ENCODE peak calls at places on chromosomes 3 and 15, in five cellular contexts. One of them, this sample, is unnamed.

GRCh38 chr15:94792166-94792565 is 560.8 kb downstream of the MCTP2 start:
- DNase-seq in ovary: no peak
- DNase-seq in tibial nerve: no peak
- DNase-seq in PC-9: no peak
- DNase-seq in pancreas: no peak
- DNase-seq in this sample: no peak

GRCh38 chr3:107992976-107993684 is 97.7 kb downstream of the CD47 start:
- DNase-seq in ovary: no peak
- DNase-seq in tibial nerve: no peak
- DNase-seq in PC-9: peak; percentile 94
- DNase-seq in pancreas: no peak
- DNase-seq in this sample: no peak

GRCh38 chr15:41568350-41569017 is 9.5 kb downstream of the TYRO3 start:
- DNase-seq in ovary: peak; percentile 94
- DNase-seq in tibial nerve: no peak
- DNase-seq in PC-9: no peak
- DNase-seq in pancreas: no peak
- DNase-seq in this sample: peak; percentile 87

GRCh38 chr15:55823191-55823670 is 80.3 kb upstream of the PRTG start:
- DNase-seq in ovary: no peak
- DNase-seq in tibial nerve: no peak
- DNase-seq in PC-9: no peak
- DNase-seq in pancreas: no peak
- DNase-seq in this sample: no peak

GRCh38 chr3:42683875-42684593 is 1.3 kb upstream of the KLHL40 start:
- DNase-seq in ovary: peak; percentile 31
- DNase-seq in tibial nerve: peak; percentile 45
- DNase-seq in PC-9: peak; percentile 88
- DNase-seq in pancreas: peak; percentile 35
- DNase-seq in this sample: peak; percentile 57

GRCh38 chr3:101050866-101051265 is 57.6 kb upstream of the ABI3BP start:
- DNase-seq in ovary: no peak
- DNase-seq in tibial nerve: no peak
- DNase-seq in PC-9: no peak
- DNase-seq in pancreas: no peak
- DNase-seq in this sample: no peak

GRCh38 chr3:40201770-40202169 is 107.7 kb upstream of the EIF1B start:
- DNase-seq in ovary: no peak
- DNase-seq in tibial nerve: no peak
- DNase-seq in PC-9: no peak
- DNase-seq in pancreas: no peak
- DNase-seq in this sample: no peak

GRCh38 chr15:88563638-88564037 is 17.2 kb upstream of the DET1 start:
- DNase-seq in ovary: no peak
- DNase-seq in tibial nerve: no peak
- DNase-seq in PC-9: no peak
- DNase-seq in pancreas: no peak
- DNase-seq in this sample: no peak

GRCh38 chr3:121736112-121736511 is 13.4 kb downstream of the GOLGB1 start:
- DNase-seq in ovary: no peak
- DNase-seq in tibial nerve: no peak
- DNase-seq in PC-9: no peak
- DNase-seq in pancreas: no peak
- DNase-seq in this sample: no peak

GRCh38 chr15:82680200-82681102 is 29.2 kb downstream of the AP3B2 start:
- DNase-seq in ovary: peak; percentile 76
- DNase-seq in tibial nerve: no peak
- DNase-seq in PC-9: no peak
- DNase-seq in pancreas: peak; percentile 82
- DNase-seq in this sample: no peak

GRCh38 chr3:96266395-96267187 is 547.8 kb upstream of the EPHA6 start:
- DNase-seq in ovary: no peak
- DNase-seq in tibial nerve: no peak
- DNase-seq in PC-9: no peak
- DNase-seq in pancreas: peak; percentile 29
- DNase-seq in this sample: no peak

GRCh38 chr3:96259299-96259698 is 555.1 kb upstream of the EPHA6 start:
- DNase-seq in ovary: no peak
- DNase-seq in tibial nerve: no peak
- DNase-seq in PC-9: no peak
- DNase-seq in pancreas: no peak
- DNase-seq in this sample: no peak

GRCh38 chr3:96267577-96267976 is 546.8 kb upstream of the EPHA6 start:
- DNase-seq in ovary: no peak
- DNase-seq in tibial nerve: no peak
- DNase-seq in PC-9: no peak
- DNase-seq in pancreas: no peak
- DNase-seq in this sample: no peak

GRCh38 chr3:96264701-96265100 is 549.7 kb upstream of the EPHA6 start:
- DNase-seq in ovary: no peak
- DNase-seq in tibial nerve: no peak
- DNase-seq in PC-9: no peak
- DNase-seq in pancreas: no peak
- DNase-seq in this sample: no peak
- H3K27ac ChIP-seq in ovary: no peak overlapping the region
- H3K27ac ChIP-seq in tibial nerve: no peak overlapping the region
- H3K27ac ChIP-seq in PC-9: no peak overlapping the region
- H3K27ac ChIP-seq in pancreas: no peak overlapping the region
- H3K27ac ChIP-seq in this sample: no peak overlapping the region

GRCh38 chr3:115990669-115991068 is 367.4 kb downstream of the GAP43 start:
- DNase-seq in ovary: no peak
- DNase-seq in tibial nerve: no peak
- DNase-seq in PC-9: no peak
- DNase-seq in pancreas: no peak
- DNase-seq in this sample: no peak
- H3K4me3 ChIP-seq in ovary: no peak overlapping the region
- H3K4me3 ChIP-seq in tibial nerve: no peak overlapping the region
- H3K4me3 ChIP-seq in PC-9: no peak overlapping the region
- H3K4me3 ChIP-seq in pancreas: no peak overlapping the region
- H3K4me3 ChIP-seq in this sample: no peak overlapping the region

GRCh38 chr3:134323966-134324962 is 50.0 kb downstream of the AMOTL2 start:
- DNase-seq in ovary: no peak
- DNase-seq in tibial nerve: no peak
- DNase-seq in PC-9: peak; percentile 66
- DNase-seq in pancreas: no peak
- DNase-seq in this sample: no peak

GRCh38 chr3:134325106-134325705 is 49.0 kb downstream of the AMOTL2 start:
- DNase-seq in ovary: no peak
- DNase-seq in tibial nerve: no peak
- DNase-seq in PC-9: peak; percentile 73
- DNase-seq in pancreas: no peak
- DNase-seq in this sample: no peak

GRCh38 chr3:134326126-134326525 is 48.1 kb downstream of the AMOTL2 start:
- DNase-seq in ovary: no peak
- DNase-seq in tibial nerve: no peak
- DNase-seq in PC-9: no peak
- DNase-seq in pancreas: no peak
- DNase-seq in this sample: no peak

GRCh38 chr3:134326760-134327593 is 47.3 kb downstream of the AMOTL2 start:
- DNase-seq in ovary: no peak
- DNase-seq in tibial nerve: peak; percentile 63
- DNase-seq in PC-9: peak; percentile 98
- DNase-seq in pancreas: no peak
- DNase-seq in this sample: peak; percentile 95

GRCh38 chr3:134325722-134326121 is 48.5 kb downstream of the AMOTL2 start:
- DNase-seq in ovary: no peak
- DNase-seq in tibial nerve: no peak
- DNase-seq in PC-9: peak; percentile 82
- DNase-seq in pancreas: peak; percentile 53
- DNase-seq in this sample: no peak
- H3K27ac ChIP-seq in ovary: no peak overlapping the region
- H3K27ac ChIP-seq in tibial nerve: no peak overlapping the region
- H3K27ac ChIP-seq in PC-9: peak overlapping the region; percentile 97
- H3K27ac ChIP-seq in pancreas: peak overlapping the region; percentile 42
- H3K27ac ChIP-seq in this sample: peak overlapping the region; percentile 86

DNA sequence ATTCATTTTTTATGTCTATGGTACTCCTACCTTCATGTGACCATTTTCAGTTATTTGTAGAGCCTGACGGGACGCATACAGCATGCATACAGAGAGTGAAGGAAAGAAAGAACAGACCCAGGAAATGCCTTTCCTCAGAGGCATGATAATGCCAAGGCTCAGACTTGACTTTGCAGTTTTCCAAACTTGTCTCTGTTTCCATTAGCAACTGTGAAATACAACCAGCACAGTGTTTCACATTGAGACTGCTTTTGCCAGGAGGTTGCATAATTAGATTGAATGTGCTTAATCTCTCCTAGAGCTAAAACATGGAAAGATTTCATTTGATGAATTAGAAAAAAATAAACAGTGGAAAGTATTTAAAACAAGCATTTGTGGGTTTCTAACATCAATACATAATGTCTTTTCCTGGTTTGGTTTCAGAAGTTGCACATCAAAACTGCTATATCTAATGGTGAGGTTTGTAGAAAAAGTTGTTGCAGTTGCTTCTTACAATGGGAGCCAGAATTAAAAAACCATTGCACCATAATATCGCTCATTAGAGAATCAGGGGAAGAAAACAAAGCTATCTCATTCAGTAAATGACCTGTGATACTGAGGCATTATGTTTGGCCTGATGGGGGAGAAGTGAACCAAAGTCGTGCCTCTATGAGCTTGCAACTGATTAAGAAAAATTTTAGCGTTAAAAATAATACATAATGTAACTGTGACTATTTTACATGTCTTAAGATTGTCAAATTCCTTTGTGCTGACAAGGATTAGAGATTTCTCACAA is 60.4 kb upstream of the ARHGEF26 start:
- DNase-seq in ovary: no peak
- DNase-seq in tibial nerve: no peak
- DNase-seq in PC-9: no peak
- DNase-seq in pancreas: no peak
- DNase-seq in this sample: no peak
- H3K4me3 ChIP-seq in ovary: no peak overlapping the region
- H3K4me3 ChIP-seq in tibial nerve: no peak overlapping the region
- H3K4me3 ChIP-seq in PC-9: no peak overlapping the region
- H3K4me3 ChIP-seq in pancreas: no peak overlapping the region
- H3K4me3 ChIP-seq in this sample: no peak overlapping the region

DNA sequence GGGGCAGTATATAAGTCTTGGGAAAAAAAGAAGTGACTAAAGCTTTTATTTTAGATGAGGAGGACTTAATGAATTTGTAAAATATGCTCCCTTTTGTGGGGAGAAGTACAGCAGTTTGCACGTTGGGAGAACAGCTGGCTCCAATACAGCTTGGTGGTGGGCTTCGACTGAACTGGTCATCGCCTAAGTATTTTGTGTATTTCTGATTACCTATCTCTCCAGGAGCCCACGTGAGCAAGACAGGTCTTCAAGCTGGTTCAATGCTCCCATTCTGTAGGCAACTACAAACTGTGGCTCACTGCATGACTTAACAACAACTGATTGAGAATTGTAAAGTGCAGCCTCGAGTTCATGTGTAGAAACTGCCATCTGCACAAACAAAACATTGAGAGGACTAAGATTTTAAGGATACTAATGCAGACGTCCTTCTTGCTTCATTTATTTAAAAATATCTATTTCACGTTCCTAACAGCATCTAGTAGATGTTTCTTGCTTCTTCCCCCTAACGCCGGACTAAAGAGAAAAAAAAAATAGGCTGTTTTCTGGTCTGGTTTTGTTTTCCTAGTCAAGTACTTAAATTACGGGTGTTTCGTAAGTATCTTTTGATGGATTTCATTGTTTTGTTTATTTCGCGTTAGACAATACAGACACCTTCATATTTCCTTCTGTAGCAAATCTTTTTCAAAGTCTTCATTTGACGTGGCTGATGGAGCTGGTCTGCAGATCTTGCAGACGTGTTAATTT is 1.4 kb upstream of the GREM1 start:
- DNase-seq in ovary: no peak
- DNase-seq in tibial nerve: no peak
- DNase-seq in PC-9: no peak
- DNase-seq in pancreas: no peak
- DNase-seq in this sample: no peak
- H3K27ac ChIP-seq in ovary: no peak overlapping the region
- H3K27ac ChIP-seq in tibial nerve: no peak overlapping the region
- H3K27ac ChIP-seq in PC-9: no peak overlapping the region
- H3K27ac ChIP-seq in pancreas: no peak overlapping the region
- H3K27ac ChIP-seq in this sample: no peak overlapping the region

GRCh38 chr3:70120360-70120966 is 120.9 kb downstream of the SAMMSON start:
- DNase-seq in ovary: no peak
- DNase-seq in tibial nerve: peak; percentile 38
- DNase-seq in PC-9: no peak
- DNase-seq in pancreas: peak; percentile 75
- DNase-seq in this sample: peak; percentile 23

DNA sequence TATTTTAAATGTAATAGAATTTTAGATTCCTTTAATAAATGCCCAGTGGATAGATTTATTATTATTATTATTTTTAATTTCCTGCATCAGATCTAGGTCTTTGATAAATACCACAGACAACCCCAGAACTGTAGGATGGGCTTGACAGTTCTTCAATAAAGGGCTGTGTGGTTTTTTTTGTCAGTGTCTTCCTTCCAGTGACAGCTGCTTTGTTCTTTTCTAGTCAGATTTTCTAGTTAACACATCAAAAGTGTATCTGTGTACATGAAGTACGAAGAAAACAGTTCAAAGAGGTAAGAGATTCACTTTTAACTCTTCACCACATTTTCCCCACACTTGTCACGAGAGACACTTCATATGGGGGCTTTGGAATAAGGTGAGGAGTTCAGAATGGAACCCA is 120.4 kb downstream of the SAMMSON start:
- DNase-seq in ovary: no peak
- DNase-seq in tibial nerve: no peak
- DNase-seq in PC-9: no peak
- DNase-seq in pancreas: no peak
- DNase-seq in this sample: no peak
- H3K4me3 ChIP-seq in ovary: no peak overlapping the region
- H3K4me3 ChIP-seq in tibial nerve: no peak overlapping the region
- H3K4me3 ChIP-seq in PC-9: no peak overlapping the region
- H3K4me3 ChIP-seq in pancreas: no peak overlapping the region
- H3K4me3 ChIP-seq in this sample: no peak overlapping the region

GRCh38 chr15:48582472-48583235 is 62.9 kb downstream of the FBN1 start:
- DNase-seq in ovary: no peak
- DNase-seq in tibial nerve: no peak
- DNase-seq in PC-9: no peak
- DNase-seq in pancreas: no peak
- DNase-seq in this sample: peak; percentile 98
- H3K27ac ChIP-seq in ovary: no peak overlapping the region
- H3K27ac ChIP-seq in tibial nerve: no peak overlapping the region
- H3K27ac ChIP-seq in PC-9: no peak overlapping the region
- H3K27ac ChIP-seq in pancreas: no peak overlapping the region
- H3K27ac ChIP-seq in this sample: peak overlapping the region; percentile 97

GRCh38 chr15:32029409-32029861 is 880 bp upstream of the CHRNA7 start:
- DNase-seq in ovary: peak; percentile 62
- DNase-seq in tibial nerve: no peak
- DNase-seq in PC-9: no peak
- DNase-seq in pancreas: peak; percentile 34
- DNase-seq in this sample: peak; percentile 10
- H3K4me3 ChIP-seq in ovary: peak overlapping the region; percentile 60
- H3K4me3 ChIP-seq in tibial nerve: no peak overlapping the region
- H3K4me3 ChIP-seq in PC-9: no peak overlapping the region
- H3K4me3 ChIP-seq in pancreas: peak overlapping the region; percentile 26
- H3K4me3 ChIP-seq in this sample: no peak overlapping the region